ENCODE peak calls at places on chromosomes 6 and 20, in nine cellular contexts. One of them, this sample, is unnamed.
A peak's percentile ranks its signal among the peaks of the same experiment; 100 is the strongest.

GRCh38 chr20:37529214-37529967 is 1.7 kb upstream of the BLCAP start:
- DNase-seq in stimulated activated CD4-positive, alpha-beta T cell treated with anti-CD3 and anti-CD28 coated beads, Interleukin-2, amount 100 ng/mL, for 48 hours: no peak
- DNase-seq in heart left ventricle: no peak
- DNase-seq in GM04503: no peak
- DNase-seq in CD4-positive, alpha-beta T cell: no peak
- DNase-seq in lower lobe of right lung: no peak
- DNase-seq in stimulated activated CD8-positive, alpha-beta memory T cell treated with anti-CD3 and anti-CD28 coated beads, Interleukin-4, amount 100 ng/mL, for 24 hours: no peak
- DNase-seq in NCI-H187 treated with DMSO at 0.1 percent for 48 hours: no peak
- DNase-seq in anterior cingulate cortex: no peak
- DNase-seq in this sample: no peak

GRCh38 chr20:17854307-17854903 is 114.2 kb downstream of the SNX5 start:
- DNase-seq in heart left ventricle: peak; percentile 66
- DNase-seq in stimulated activated CD8-positive, alpha-beta memory T cell treated with anti-CD3 and anti-CD28 coated beads, Interleukin-4, amount 100 ng/mL, for 24 hours: no peak
- DNase-seq in stimulated activated CD4-positive, alpha-beta T cell treated with anti-CD3 and anti-CD28 coated beads, Interleukin-2, amount 100 ng/mL, for 48 hours: no peak
- DNase-seq in anterior cingulate cortex: peak; percentile 18
- DNase-seq in CD4-positive, alpha-beta T cell: no peak
- DNase-seq in lower lobe of right lung: no peak
- DNase-seq in NCI-H187 treated with DMSO at 0.1 percent for 48 hours: no peak
- DNase-seq in GM04503: no peak
- DNase-seq in this sample: peak; percentile 47

GRCh38 chr6:7909323-7910276 is 988 bp downstream of the TXNDC5 start:
- DNase-seq in CD4-positive, alpha-beta T cell: no peak
- DNase-seq in lower lobe of right lung: peak; percentile 71
- DNase-seq in GM04503: no peak
- DNase-seq in heart left ventricle: peak; percentile 69
- DNase-seq in NCI-H187 treated with DMSO at 0.1 percent for 48 hours: no peak
- DNase-seq in stimulated activated CD4-positive, alpha-beta T cell treated with anti-CD3 and anti-CD28 coated beads, Interleukin-2, amount 100 ng/mL, for 48 hours: peak; percentile 41
- DNase-seq in anterior cingulate cortex: no peak
- DNase-seq in stimulated activated CD8-positive, alpha-beta memory T cell treated with anti-CD3 and anti-CD28 coated beads, Interleukin-4, amount 100 ng/mL, for 24 hours: peak; percentile 37
- DNase-seq in this sample: peak; percentile 62

GRCh38 chr20:8720089-8720488 is 348.8 kb upstream of the PLCB4 start:
- DNase-seq in CD4-positive, alpha-beta T cell: no peak
- DNase-seq in anterior cingulate cortex: no peak
- DNase-seq in NCI-H187 treated with DMSO at 0.1 percent for 48 hours: no peak
- DNase-seq in lower lobe of right lung: no peak
- DNase-seq in stimulated activated CD8-positive, alpha-beta memory T cell treated with anti-CD3 and anti-CD28 coated beads, Interleukin-4, amount 100 ng/mL, for 24 hours: no peak
- DNase-seq in stimulated activated CD4-positive, alpha-beta T cell treated with anti-CD3 and anti-CD28 coated beads, Interleukin-2, amount 100 ng/mL, for 48 hours: no peak
- DNase-seq in GM04503: no peak
- DNase-seq in heart left ventricle: no peak
- DNase-seq in this sample: no peak

GRCh38 chr6:35468181-35468979 is at the start of gene RPL10A:
- DNase-seq in GM04503: peak; percentile 77
- DNase-seq in anterior cingulate cortex: peak; percentile 94
- DNase-seq in heart left ventricle: peak; percentile 97
- DNase-seq in CD4-positive, alpha-beta T cell: peak; percentile 95
- DNase-seq in lower lobe of right lung: peak; percentile 95
- DNase-seq in stimulated activated CD4-positive, alpha-beta T cell treated with anti-CD3 and anti-CD28 coated beads, Interleukin-2, amount 100 ng/mL, for 48 hours: peak; percentile 96
- DNase-seq in NCI-H187 treated with DMSO at 0.1 percent for 48 hours: peak; percentile 87
- DNase-seq in stimulated activated CD8-positive, alpha-beta memory T cell treated with anti-CD3 and anti-CD28 coated beads, Interleukin-4, amount 100 ng/mL, for 24 hours: peak; percentile 91
- DNase-seq in this sample: peak; percentile 97

GRCh38 chr6:90168693-90169131 is 127.9 kb downstream of the BACH2 start:
- DNase-seq in NCI-H187 treated with DMSO at 0.1 percent for 48 hours: no peak
- DNase-seq in stimulated activated CD4-positive, alpha-beta T cell treated with anti-CD3 and anti-CD28 coated beads, Interleukin-2, amount 100 ng/mL, for 48 hours: no peak
- DNase-seq in lower lobe of right lung: no peak
- DNase-seq in GM04503: peak; percentile 7
- DNase-seq in CD4-positive, alpha-beta T cell: no peak
- DNase-seq in heart left ventricle: no peak
- DNase-seq in stimulated activated CD8-positive, alpha-beta memory T cell treated with anti-CD3 and anti-CD28 coated beads, Interleukin-4, amount 100 ng/mL, for 24 hours: no peak
- DNase-seq in anterior cingulate cortex: no peak
- DNase-seq in this sample: no peak

GRCh38 chr6:143279385-143279784 is 171.1 kb downstream of the ADAT2 start:
- DNase-seq in anterior cingulate cortex: no peak
- DNase-seq in heart left ventricle: no peak
- DNase-seq in lower lobe of right lung: no peak
- DNase-seq in CD4-positive, alpha-beta T cell: no peak
- DNase-seq in NCI-H187 treated with DMSO at 0.1 percent for 48 hours: no peak
- DNase-seq in GM04503: no peak
- DNase-seq in stimulated activated CD8-positive, alpha-beta memory T cell treated with anti-CD3 and anti-CD28 coated beads, Interleukin-4, amount 100 ng/mL, for 24 hours: no peak
- DNase-seq in stimulated activated CD4-positive, alpha-beta T cell treated with anti-CD3 and anti-CD28 coated beads, Interleukin-2, amount 100 ng/mL, for 48 hours: no peak
- DNase-seq in this sample: peak; percentile 27

GRCh38 chr6:167744681-167745659 is 81.7 kb upstream of the AFDN start:
- DNase-seq in NCI-H187 treated with DMSO at 0.1 percent for 48 hours: no peak
- DNase-seq in stimulated activated CD8-positive, alpha-beta memory T cell treated with anti-CD3 and anti-CD28 coated beads, Interleukin-4, amount 100 ng/mL, for 24 hours: no peak
- DNase-seq in CD4-positive, alpha-beta T cell: no peak
- DNase-seq in heart left ventricle: no peak
- DNase-seq in stimulated activated CD4-positive, alpha-beta T cell treated with anti-CD3 and anti-CD28 coated beads, Interleukin-2, amount 100 ng/mL, for 48 hours: no peak
- DNase-seq in lower lobe of right lung: no peak
- DNase-seq in GM04503: no peak
- DNase-seq in anterior cingulate cortex: no peak
- DNase-seq in this sample: no peak

GRCh38 chr20:56360133-56360898 is 1.5 kb downstream of the FAM210B start:
- DNase-seq in heart left ventricle: no peak
- DNase-seq in lower lobe of right lung: no peak
- DNase-seq in CD4-positive, alpha-beta T cell: no peak
- DNase-seq in anterior cingulate cortex: no peak
- DNase-seq in NCI-H187 treated with DMSO at 0.1 percent for 48 hours: no peak
- DNase-seq in stimulated activated CD4-positive, alpha-beta T cell treated with anti-CD3 and anti-CD28 coated beads, Interleukin-2, amount 100 ng/mL, for 48 hours: no peak
- DNase-seq in GM04503: no peak
- DNase-seq in stimulated activated CD8-positive, alpha-beta memory T cell treated with anti-CD3 and anti-CD28 coated beads, Interleukin-4, amount 100 ng/mL, for 24 hours: no peak
- DNase-seq in this sample: peak; percentile 49

GRCh38 chr6:97697450-97697849 is 414.4 kb upstream of the MMS22L start:
- DNase-seq in heart left ventricle: no peak
- DNase-seq in anterior cingulate cortex: no peak
- DNase-seq in CD4-positive, alpha-beta T cell: no peak
- DNase-seq in lower lobe of right lung: no peak
- DNase-seq in stimulated activated CD8-positive, alpha-beta memory T cell treated with anti-CD3 and anti-CD28 coated beads, Interleukin-4, amount 100 ng/mL, for 24 hours: no peak
- DNase-seq in stimulated activated CD4-positive, alpha-beta T cell treated with anti-CD3 and anti-CD28 coated beads, Interleukin-2, amount 100 ng/mL, for 48 hours: no peak
- DNase-seq in NCI-H187 treated with DMSO at 0.1 percent for 48 hours: no peak
- DNase-seq in GM04503: peak; percentile 41
- DNase-seq in this sample: no peak

GRCh38 chr20:56503911-56504310 is 20.6 kb upstream of the FAM209A start:
- DNase-seq in stimulated activated CD4-positive, alpha-beta T cell treated with anti-CD3 and anti-CD28 coated beads, Interleukin-2, amount 100 ng/mL, for 48 hours: no peak
- DNase-seq in GM04503: no peak
- DNase-seq in CD4-positive, alpha-beta T cell: no peak
- DNase-seq in heart left ventricle: no peak
- DNase-seq in stimulated activated CD8-positive, alpha-beta memory T cell treated with anti-CD3 and anti-CD28 coated beads, Interleukin-4, amount 100 ng/mL, for 24 hours: no peak
- DNase-seq in lower lobe of right lung: no peak
- DNase-seq in anterior cingulate cortex: no peak
- DNase-seq in NCI-H187 treated with DMSO at 0.1 percent for 48 hours: no peak
- DNase-seq in this sample: no peak

GRCh38 chr20:44644384-44645131 is 6.9 kb downstream of the ADA start:
- DNase-seq in stimulated activated CD4-positive, alpha-beta T cell treated with anti-CD3 and anti-CD28 coated beads, Interleukin-2, amount 100 ng/mL, for 48 hours: no peak
- DNase-seq in CD4-positive, alpha-beta T cell: peak; percentile 21
- DNase-seq in lower lobe of right lung: no peak
- DNase-seq in anterior cingulate cortex: no peak
- DNase-seq in stimulated activated CD8-positive, alpha-beta memory T cell treated with anti-CD3 and anti-CD28 coated beads, Interleukin-4, amount 100 ng/mL, for 24 hours: no peak
- DNase-seq in heart left ventricle: no peak
- DNase-seq in NCI-H187 treated with DMSO at 0.1 percent for 48 hours: no peak
- DNase-seq in GM04503: no peak
- DNase-seq in this sample: no peak

GRCh38 chr6:168095171-168095691 is 16.2 kb upstream of the FRMD1 start:
- DNase-seq in stimulated activated CD4-positive, alpha-beta T cell treated with anti-CD3 and anti-CD28 coated beads, Interleukin-2, amount 100 ng/mL, for 48 hours: no peak
- DNase-seq in lower lobe of right lung: peak; percentile 37
- DNase-seq in stimulated activated CD8-positive, alpha-beta memory T cell treated with anti-CD3 and anti-CD28 coated beads, Interleukin-4, amount 100 ng/mL, for 24 hours: no peak
- DNase-seq in heart left ventricle: no peak
- DNase-seq in NCI-H187 treated with DMSO at 0.1 percent for 48 hours: no peak
- DNase-seq in anterior cingulate cortex: no peak
- DNase-seq in CD4-positive, alpha-beta T cell: no peak
- DNase-seq in GM04503: no peak
- DNase-seq in this sample: no peak

This sample was measured in HTR-8/SVneo.